ENCODE peak calls at places on chromosomes 7 and 10, in six cellular contexts. One of them, this sample, is unnamed.

GRCh38 chr10:65110029-65110428 is 1588.8 kb downstream of the REEP3 start:
- DNase-seq in GM13977: no peak
- DNase-seq in uterus: no peak
- DNase-seq in GM12864: no peak
- DNase-seq in BJ: no peak
- DNase-seq in HFF-Myc: no peak
- DNase-seq in this sample: no peak

GRCh38 chr10:124447741-124448466 is 1.9 kb downstream of the NKX1-2 start:
- DNase-seq in GM13977: no peak
- DNase-seq in uterus: no peak
- DNase-seq in GM12864: no peak
- DNase-seq in BJ: no peak
- DNase-seq in HFF-Myc: no peak
- DNase-seq in this sample: no peak

GRCh38 chr10:124497196-124497990 is 35.8 kb downstream of the LHPP start:
- DNase-seq in GM13977: no peak
- DNase-seq in uterus: no peak
- DNase-seq in GM12864: no peak
- DNase-seq in BJ: no peak
- DNase-seq in HFF-Myc: no peak
- DNase-seq in this sample: no peak

GRCh38 chr10:19634163-19634562 is 182.1 kb upstream of the PLXDC2 start:
- DNase-seq in GM13977: no peak
- DNase-seq in uterus: no peak
- DNase-seq in GM12864: no peak
- DNase-seq in BJ: no peak
- DNase-seq in HFF-Myc: no peak
- DNase-seq in this sample: no peak

GRCh38 chr7:15367897-15368296 is 193.9 kb downstream of the AGMO start:
- DNase-seq in GM13977: no peak
- DNase-seq in uterus: no peak
- DNase-seq in GM12864: no peak
- DNase-seq in BJ: no peak
- DNase-seq in HFF-Myc: no peak
- DNase-seq in this sample: no peak

GRCh38 chr7:101563198-101563901 is 65.7 kb downstream of the MYL10 start:
- DNase-seq in GM13977: no peak
- DNase-seq in uterus: no peak
- DNase-seq in GM12864: no peak
- DNase-seq in BJ: no peak
- DNase-seq in HFF-Myc: no peak
- DNase-seq in this sample: no peak

GRCh38 chr7:29953735-29954347 is 35.8 kb downstream of the SCRN1 start:
- DNase-seq in GM13977: no peak
- DNase-seq in uterus: no peak
- DNase-seq in GM12864: no peak
- DNase-seq in BJ: no peak
- DNase-seq in HFF-Myc: no peak
- DNase-seq in this sample: peak

GRCh38 chr7:124791426-124791825 is 25.8 kb upstream of the GPR37 start:
- DNase-seq in GM13977: no peak
- DNase-seq in uterus: no peak
- DNase-seq in GM12864: no peak
- DNase-seq in BJ: no peak
- DNase-seq in HFF-Myc: no peak
- DNase-seq in this sample: no peak

GRCh38 chr10:112507988-112508387 is 61.0 kb downstream of the VTI1A start:
- DNase-seq in GM13977: no peak
- DNase-seq in uterus: no peak
- DNase-seq in GM12864: no peak
- DNase-seq in BJ: no peak
- DNase-seq in HFF-Myc: no peak
- DNase-seq in this sample: no peak

GRCh38 chr7:124089621-124090020 is 56.8 kb upstream of the TMEM229A start:
- DNase-seq in GM13977: no peak
- DNase-seq in uterus: no peak
- DNase-seq in GM12864: no peak
- DNase-seq in BJ: no peak
- DNase-seq in HFF-Myc: no peak
- DNase-seq in this sample: no peak

GRCh38 chr10:132634241-132634946 is 96.8 kb downstream of the INPP5A start:
- DNase-seq in GM13977: no peak
- DNase-seq in uterus: peak
- DNase-seq in GM12864: no peak
- DNase-seq in BJ: no peak
- DNase-seq in HFF-Myc: no peak
- DNase-seq in this sample: no peak

GRCh38 chr10:42973411-42973810 is 103.5 kb upstream of the RET start:
- DNase-seq in GM13977: no peak
- DNase-seq in uterus: no peak
- DNase-seq in GM12864: no peak
- DNase-seq in BJ: no peak
- DNase-seq in HFF-Myc: no peak
- DNase-seq in this sample: no peak

GRCh38 chr10:116719712-116720111 is 22.7 kb downstream of the HSPA12A start:
- DNase-seq in GM13977: no peak
- DNase-seq in uterus: no peak
- DNase-seq in GM12864: no peak
- DNase-seq in BJ: no peak
- DNase-seq in HFF-Myc: no peak
- DNase-seq in this sample: no peak

GRCh38 chr7:46774515-46774914 is 807.4 kb downstream of the TNS3 start:
- DNase-seq in GM13977: no peak
- DNase-seq in uterus: no peak
- DNase-seq in GM12864: no peak
- DNase-seq in BJ: no peak
- DNase-seq in HFF-Myc: no peak
- DNase-seq in this sample: no peak

GRCh38 chr7:46772740-46773139 is 809.2 kb downstream of the TNS3 start:
- DNase-seq in GM13977: no peak
- DNase-seq in uterus: no peak
- DNase-seq in GM12864: no peak
- DNase-seq in BJ: no peak
- DNase-seq in HFF-Myc: no peak
- DNase-seq in this sample: no peak

GRCh38 chr7:46775020-46775419 is 806.9 kb downstream of the TNS3 start:
- DNase-seq in GM13977: no peak
- DNase-seq in uterus: no peak
- DNase-seq in GM12864: no peak
- DNase-seq in BJ: no peak
- DNase-seq in HFF-Myc: no peak
- DNase-seq in this sample: no peak

GRCh38 chr7:46775776-46776175 is 806.1 kb downstream of the TNS3 start:
- DNase-seq in GM13977: no peak
- DNase-seq in uterus: no peak
- DNase-seq in GM12864: no peak
- DNase-seq in BJ: peak
- DNase-seq in HFF-Myc: no peak
- DNase-seq in this sample: peak

GRCh38 chr7:46776790-46777189 is 805.1 kb downstream of the TNS3 start:
- DNase-seq in GM13977: no peak
- DNase-seq in uterus: no peak
- DNase-seq in GM12864: no peak
- DNase-seq in BJ: no peak
- DNase-seq in HFF-Myc: no peak
- DNase-seq in this sample: no peak
- TF ChIP-seq CTCF in GM13977: peak
- TF ChIP-seq CTCF in uterus: peak
- TF ChIP-seq CTCF in GM12864: peak
- TF ChIP-seq CTCF in BJ: peak
- TF ChIP-seq CTCF in HFF-Myc: peak
- TF ChIP-seq CTCF in this sample: peak

DNA sequence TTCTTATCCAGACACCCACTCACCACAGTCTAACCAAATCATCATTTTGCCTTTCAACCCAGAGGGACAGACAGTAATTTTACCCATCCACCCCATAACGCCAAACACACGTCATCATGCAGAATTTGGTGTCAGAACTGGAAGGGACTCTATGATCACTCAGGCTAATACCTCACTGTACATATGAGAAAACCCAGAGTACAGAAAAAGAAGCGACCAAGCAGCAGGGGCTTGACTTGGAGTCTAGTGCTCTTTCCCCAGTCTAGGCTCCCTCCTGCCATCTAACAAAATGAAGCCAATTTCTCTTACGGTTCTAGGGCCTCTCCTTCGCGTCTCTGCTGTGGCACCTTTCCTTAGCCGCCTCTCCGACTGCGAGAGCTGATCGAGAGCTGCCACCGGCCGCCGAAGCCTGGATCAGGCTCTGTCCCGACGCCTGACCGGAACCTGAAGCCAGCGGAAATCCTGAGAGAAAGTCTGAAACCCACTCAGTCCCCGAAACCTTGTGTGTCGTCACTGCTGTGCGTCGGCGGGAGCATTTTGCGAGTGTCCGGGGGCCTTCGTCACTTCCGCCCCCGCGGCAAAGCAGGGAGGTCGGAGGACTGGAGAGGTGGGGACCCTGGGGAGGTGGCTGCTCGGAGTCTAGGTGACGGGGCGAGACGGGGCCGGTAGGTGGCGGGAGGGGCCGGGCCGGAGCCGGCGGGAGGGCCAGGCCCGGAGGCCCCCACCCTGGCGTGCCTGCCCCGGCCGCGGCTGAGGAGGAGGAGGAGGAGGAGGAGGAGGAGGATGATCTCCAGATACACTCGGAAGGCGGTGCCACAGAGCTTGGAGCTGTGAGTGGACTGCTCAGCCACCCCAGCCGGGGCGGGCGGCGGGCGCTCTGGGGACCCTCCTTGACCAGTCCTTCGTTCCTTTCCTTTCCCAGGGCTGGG is at the start of the genes ECD and FAM149B1:
- DNase-seq in GM13977: peak
- DNase-seq in uterus: peak
- DNase-seq in GM12864: peak
- DNase-seq in BJ: peak
- DNase-seq in HFF-Myc: peak
- DNase-seq in this sample: peak
- TF ChIP-seq CTCF in GM13977: peak
- TF ChIP-seq CTCF in uterus: peak
- TF ChIP-seq CTCF in GM12864: peak
- TF ChIP-seq CTCF in BJ: peak
- TF ChIP-seq CTCF in HFF-Myc: no peak
- TF ChIP-seq CTCF in this sample: no peak

GRCh38 chr7:73573791-73574190 is 4.6 kb downstream of the TBL2 start:
- DNase-seq in GM13977: no peak
- DNase-seq in uterus: no peak
- DNase-seq in GM12864: no peak
- DNase-seq in BJ: no peak
- DNase-seq in HFF-Myc: no peak
- DNase-seq in this sample: no peak

GRCh38 chr7:73573276-73573675 is 5.1 kb downstream of the TBL2 start:
- DNase-seq in GM13977: no peak
- DNase-seq in uterus: no peak
- DNase-seq in GM12864: no peak
- DNase-seq in BJ: no peak
- DNase-seq in HFF-Myc: no peak
- DNase-seq in this sample: no peak

GRCh38 chr7:73582664-73583202 is 4.4 kb upstream of the TBL2 start:
- DNase-seq in GM13977: no peak
- DNase-seq in uterus: no peak
- DNase-seq in GM12864: no peak
- DNase-seq in BJ: no peak
- DNase-seq in HFF-Myc: no peak
- DNase-seq in this sample: no peak

GRCh38 chr7:73577627-73578341 is 595 bp downstream of the TBL2 start:
- DNase-seq in GM13977: no peak
- DNase-seq in uterus: no peak
- DNase-seq in GM12864: no peak
- DNase-seq in BJ: no peak
- DNase-seq in HFF-Myc: no peak
- DNase-seq in this sample: no peak

GRCh38 chr7:73578342-73579124 is at the start of gene TBL2:
- DNase-seq in GM13977: peak
- DNase-seq in uterus: peak
- DNase-seq in GM12864: peak
- DNase-seq in BJ: peak
- DNase-seq in HFF-Myc: peak
- DNase-seq in this sample: peak
- TF ChIP-seq CTCF in GM13977: peak
- TF ChIP-seq CTCF in uterus: peak
- TF ChIP-seq CTCF in GM12864: no peak
- TF ChIP-seq CTCF in BJ: peak
- TF ChIP-seq CTCF in HFF-Myc: no peak
- TF ChIP-seq CTCF in this sample: peak

DNA sequence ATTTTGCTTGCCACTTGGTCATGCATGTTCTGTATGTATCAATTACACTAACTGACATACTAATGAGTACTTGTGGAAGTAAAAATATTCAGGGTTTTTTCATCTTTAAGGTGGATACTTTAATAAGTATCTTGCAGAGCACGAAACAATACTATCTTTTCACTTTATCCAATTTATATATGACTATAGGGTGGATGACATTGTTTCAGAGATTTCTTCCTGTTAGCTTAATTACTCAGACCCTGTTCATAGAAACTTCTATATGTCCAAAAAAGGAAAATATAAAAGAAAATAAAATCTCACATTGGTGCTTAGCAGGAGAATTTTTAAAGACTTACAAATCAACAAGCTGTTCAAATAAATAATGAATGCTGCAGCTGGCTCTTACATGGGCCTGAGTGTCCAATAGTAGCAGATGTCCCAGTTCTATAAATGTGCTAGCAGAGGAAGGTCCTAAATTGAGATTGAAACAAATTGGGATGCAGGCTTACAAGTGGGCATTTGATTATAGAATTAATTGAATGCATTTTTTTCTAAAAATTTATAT is 91.5 kb upstream of the THSD7A start:
- DNase-seq in GM13977: no peak
- DNase-seq in uterus: no peak
- DNase-seq in GM12864: no peak
- DNase-seq in BJ: no peak
- DNase-seq in HFF-Myc: no peak
- DNase-seq in this sample: no peak
- TF ChIP-seq CTCF in GM13977: no peak
- TF ChIP-seq CTCF in uterus: no peak
- TF ChIP-seq CTCF in GM12864: no peak
- TF ChIP-seq CTCF in BJ: no peak
- TF ChIP-seq CTCF in HFF-Myc: no peak
- TF ChIP-seq CTCF in this sample: no peak

DNA sequence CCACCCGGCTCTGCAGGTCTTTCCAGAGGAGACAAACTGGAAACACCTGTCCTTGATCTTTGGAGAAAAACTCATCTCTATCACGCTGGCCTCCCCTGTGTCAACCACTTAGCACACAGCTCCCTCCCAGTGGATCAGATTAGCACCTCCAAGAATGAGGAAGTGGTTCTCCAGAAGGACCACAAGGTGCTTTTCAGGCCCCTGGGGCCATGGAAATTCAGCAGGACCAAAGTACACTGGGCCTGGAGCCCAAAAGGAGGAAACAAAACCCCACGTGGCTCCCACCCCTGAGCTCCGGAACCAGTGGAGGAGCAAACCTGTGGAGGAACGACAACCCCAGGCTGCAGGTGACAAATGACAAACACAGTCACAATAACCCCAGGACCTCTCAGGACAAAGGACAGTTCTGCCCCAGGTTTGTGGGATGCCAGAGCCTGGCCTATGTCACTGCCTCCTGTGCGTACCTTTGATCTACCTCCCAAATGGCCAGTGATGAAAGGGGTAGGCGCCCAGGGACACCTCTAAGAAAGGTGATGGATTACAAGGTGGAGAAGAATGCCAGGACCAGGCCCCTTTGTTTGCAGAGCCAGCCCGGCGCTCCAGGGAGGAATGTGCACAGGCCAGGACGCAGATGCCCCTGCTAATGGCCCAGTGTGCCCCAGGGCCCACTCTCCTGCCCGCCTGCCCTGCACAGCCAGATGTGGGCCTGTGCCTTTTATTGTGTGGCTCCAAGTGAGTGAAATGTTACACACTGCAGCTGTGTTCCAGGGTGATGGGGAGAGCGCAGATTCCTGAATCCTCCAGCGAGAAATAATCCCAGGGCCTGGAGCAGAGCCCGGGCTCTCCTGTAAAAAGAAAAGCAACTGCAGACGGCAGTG is 5.6 kb downstream of the TNS3 start:
- DNase-seq in GM13977: no peak
- DNase-seq in uterus: peak
- DNase-seq in GM12864: no peak
- DNase-seq in BJ: no peak
- DNase-seq in HFF-Myc: no peak
- DNase-seq in this sample: no peak
- TF ChIP-seq CTCF in GM13977: no peak
- TF ChIP-seq CTCF in uterus: no peak
- TF ChIP-seq CTCF in GM12864: no peak
- TF ChIP-seq CTCF in BJ: no peak
- TF ChIP-seq CTCF in HFF-Myc: no peak
- TF ChIP-seq CTCF in this sample: no peak